ENCODE peak calls at places on chromosomes 2 and 18, in four cellular contexts. E, X, H and K are unnamed samples.

GRCh38 chr18:79401494-79402208 is 5.9 kb downstream of the NFATC1 start:
- DNase-seq in H (no peak), E (no peak), X (no peak), K (no peak)

GRCh38 chr2:65420712-65421431 is 11.5 kb downstream of the SPRED2 start:
- DNase-seq in E (peak; percentile 33), H (no peak), X (peak; percentile 26), K (no peak)

GRCh38 chr2:230941202-230942180 is 16.4 kb upstream of the GPR55 start:
- DNase-seq in X (no peak), E (no peak), H (no peak), K (no peak)

GRCh38 chr2:30336978-30337841 is 105.9 kb downstream of the LBH start:
- DNase-seq in E (no peak), X (no peak), H (no peak), K (no peak)

GRCh38 chr18:22560797-22561196 is 143.1 kb upstream of the CTAGE1 start:
- DNase-seq in H (no peak), E (no peak), X (no peak), K (no peak)

GRCh38 chr2:188983427-188984101 is 9.4 kb downstream of the COL3A1 start:
- DNase-seq in H (no peak), E (no peak), X (no peak), K (no peak)

GRCh38 chr18:8882632-8883408 is 177.5 kb downstream of the MTCL1 start:
- DNase-seq in E (no peak), X (no peak), H (no peak), K (peak; percentile 60)

GRCh38 chr2:149989447-149990063 is 402.0 kb upstream of the MMADHC start:
- DNase-seq in H (no peak), X (peak; percentile 36), E (no peak), K (no peak)

GRCh38 chr2:5673861-5674240 is 18.3 kb upstream of the SOX11 start:
- DNase-seq in H (no peak), X (no peak), E (no peak), K (no peak)

GRCh38 chr2:102313025-102313424 is 1.7 kb downstream of the IL1RL1 start:
- DNase-seq in H (no peak), E (no peak), X (peak; percentile 72), K (no peak)

GRCh38 chr18:58319719-58320118 is 275.7 kb downstream of the NEDD4L start:
- DNase-seq in H (no peak), X (no peak), E (no peak), K (no peak)

GRCh38 chr18:29181151-29181901 is 1004.4 kb upstream of the CDH2 start:
- DNase-seq in H (no peak), E (no peak), X (no peak), K (no peak)

GRCh38 chr2:173806761-173807160 is 158.4 kb downstream of the SP3 start:
- DNase-seq in E (no peak), X (peak; percentile 8), H (no peak), K (no peak)

GRCh38 chr2:235614900-235615712 is 121.3 kb downstream of the AGAP1 start:
- DNase-seq in X (no peak), H (no peak), E (no peak), K (no peak)

GRCh38 chr2:240557808-240558207 is at the start of gene ANKMY1:
- DNase-seq in H (no peak), E (peak; percentile 70), X (peak; percentile 94), K (peak; percentile 82)

GRCh38 chr2:148903946-148904345 is 28.9 kb downstream of the KIF5C start:
- DNase-seq in X (no peak), E (no peak), H (no peak), K (no peak)

GRCh38 chr2:84301717-84302116 is 157.4 kb downstream of the SUCLG1 start:
- DNase-seq in X (no peak), E (no peak), H (no peak), K (no peak)

GRCh38 chr2:101387151-101387807 is at the start of gene CREG2:
- DNase-seq in H (peak; percentile 24), X (peak; percentile 67), E (peak; percentile 59), K (peak; percentile 81)

GRCh38 chr2:7567646-7568045 is 650.4 kb downstream of the RNF144A start:
- DNase-seq in E (no peak), X (no peak), H (no peak), K (no peak)

GRCh38 chr2:17969661-17970060 is 91.2 kb downstream of the KCNS3 start:
- DNase-seq in H (no peak), X (no peak), E (no peak), K (no peak)

GRCh38 chr2:160471950-160472349 is 21.7 kb downstream of the RBMS1 start:
- DNase-seq in H (no peak), E (no peak), X (no peak), K (no peak)

DNA sequence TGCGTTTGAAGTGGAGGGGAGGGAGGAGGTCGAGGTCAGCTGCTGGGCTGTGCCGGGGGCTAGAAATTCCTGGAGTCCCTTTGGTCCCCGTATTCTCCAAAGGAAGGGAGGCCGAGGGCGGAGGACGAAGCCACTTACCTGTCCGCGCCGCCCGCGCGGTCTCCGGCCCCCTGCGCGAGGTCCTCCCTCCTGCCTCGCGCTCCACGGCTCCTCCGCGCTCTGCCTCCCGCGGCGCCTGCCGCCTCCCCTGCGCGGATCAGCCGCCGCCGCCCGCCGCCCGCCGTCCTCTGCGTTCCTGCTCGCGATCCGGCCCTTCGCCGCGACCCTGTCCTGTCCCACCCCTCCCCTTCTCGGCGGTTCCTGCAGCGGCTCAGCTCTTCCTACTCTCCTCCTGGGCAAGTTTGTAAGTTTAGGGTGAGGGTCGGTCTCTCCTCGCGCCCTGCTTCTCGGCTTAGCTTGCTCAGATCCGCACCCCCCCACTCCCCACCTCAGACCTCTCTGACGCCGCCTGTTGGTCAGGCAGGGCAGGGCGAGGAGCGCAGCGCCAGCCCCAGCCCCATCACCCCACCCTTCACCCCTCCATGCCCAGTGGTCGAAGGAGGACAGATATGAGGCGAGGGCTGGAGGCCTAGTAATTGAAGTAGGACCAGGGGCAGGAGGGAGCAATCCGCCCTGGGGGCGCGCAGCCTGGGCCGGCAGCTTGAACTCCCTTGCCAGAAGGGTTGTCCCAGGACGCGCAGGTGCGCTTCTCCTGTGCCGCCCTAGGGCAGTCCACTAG is 9.7 kb upstream of the SKOR2 start:
- DNase-seq in E (no peak), H (no peak), X (no peak), K (no peak)
- TF ChIP-seq CTCF in E (no peak), H (no peak), X (no peak), K (peak; percentile 43)

GRCh38 chr2:344811-345210 is 56.9 kb upstream of the ALKAL2 start:
- DNase-seq in X (no peak), E (no peak), H (no peak), K (no peak)

GRCh38 chr2:341912-342311 is 54.0 kb upstream of the ALKAL2 start:
- DNase-seq in X (no peak), H (no peak), E (no peak), K (no peak)

GRCh38 chr2:343355-343754 is 55.5 kb upstream of the ALKAL2 start:
- DNase-seq in H (no peak), X (no peak), E (no peak), K (no peak)

GRCh38 chr2:336360-336759 is 48.5 kb upstream of the ALKAL2 start:
- DNase-seq in X (no peak), H (no peak), E (no peak), K (no peak)

GRCh38 chr2:341017-341542 is 53.2 kb upstream of the ALKAL2 start:
- DNase-seq in H (no peak), E (no peak), X (no peak), K (no peak)
- TF ChIP-seq CTCF in H (no peak), E (no peak), X (no peak), K (no peak)

DNA sequence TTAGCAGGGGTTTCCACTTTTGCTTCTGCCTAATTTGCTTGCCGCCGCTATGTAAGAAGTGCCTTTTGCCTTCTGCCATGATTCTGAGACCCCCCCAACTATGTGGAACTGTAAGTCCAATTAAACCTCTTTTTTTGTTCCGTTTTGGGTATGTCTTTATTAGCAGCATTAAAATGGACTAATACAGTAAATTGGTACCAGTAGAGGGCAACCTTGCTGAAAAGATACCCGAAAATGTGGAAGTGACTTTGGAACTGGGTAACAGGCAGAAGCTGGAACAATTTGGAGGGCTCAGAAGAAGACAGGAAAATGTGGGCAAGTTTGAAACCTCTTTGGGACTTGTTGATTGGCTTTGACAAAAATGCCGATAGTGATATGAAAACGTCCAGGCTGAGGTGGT is 216.1 kb upstream of the FSIP2 start:
- DNase-seq in H (no peak), X (no peak), E (no peak), K (no peak)
- TF ChIP-seq CTCF in H (no peak), X (no peak), E (no peak), K (no peak)

DNA sequence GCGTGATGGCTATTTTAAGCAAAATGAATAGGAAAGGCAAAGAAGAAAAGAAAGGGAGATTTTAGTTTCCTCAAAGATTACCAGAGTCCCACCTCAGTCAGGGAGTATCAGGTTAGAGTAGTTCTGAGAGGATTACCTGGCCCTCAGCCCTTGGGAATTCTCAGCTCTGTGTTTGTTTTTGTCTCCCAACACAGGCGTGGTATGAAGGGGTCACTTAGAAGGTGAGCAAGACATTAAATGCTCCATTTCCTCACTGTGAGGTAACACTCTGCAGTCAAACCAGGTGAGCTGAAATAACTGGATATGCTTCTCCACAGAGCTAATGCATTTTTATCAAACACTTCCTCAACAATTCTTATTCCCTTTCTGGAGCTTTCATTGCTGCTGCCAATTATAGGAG is 232.2 kb downstream of the IKZF2 start:
- DNase-seq in X (no peak), H (no peak), E (no peak), K (no peak)
- TF ChIP-seq CTCF in X (no peak), H (no peak), E (no peak), K (no peak)

GRCh38 chr2:43228782-43229659 is 2.6 kb upstream of the ZFP36L2 start:
- DNase-seq in E (no peak), H (no peak), X (no peak), K (no peak)

GRCh38 chr2:43227830-43228280 is 1.4 kb upstream of the ZFP36L2 start:
- DNase-seq in X (peak; percentile 76), E (no peak), H (no peak), K (no peak)

GRCh38 chr2:43228341-43228751 is 1.9 kb upstream of the ZFP36L2 start:
- DNase-seq in H (no peak), E (no peak), X (no peak), K (no peak)

GRCh38 chr2:43230981-43231827 is 4.8 kb upstream of the ZFP36L2 start:
- DNase-seq in E (no peak), X (no peak), H (no peak), K (no peak)

DNA sequence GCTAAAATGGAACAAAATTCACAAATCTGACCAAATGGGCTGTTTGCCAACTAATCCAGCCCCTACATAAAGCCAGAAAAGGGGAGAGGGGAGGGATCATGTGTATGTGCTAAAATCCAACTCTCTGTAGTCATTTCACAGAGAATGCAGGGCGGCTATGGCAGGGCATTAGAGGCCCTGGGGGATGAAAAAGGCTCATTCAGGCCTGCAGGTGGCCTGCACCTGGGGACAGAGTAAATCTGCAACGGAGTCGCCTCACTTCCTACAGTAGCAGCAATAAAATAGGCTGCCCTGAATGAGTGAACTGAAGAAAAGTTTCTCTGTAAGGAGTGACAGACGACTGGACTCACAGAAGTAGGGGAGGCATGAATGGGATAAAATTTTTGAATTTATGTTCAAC is 4.1 kb upstream of the ZFP36L2 start:
- DNase-seq in X (no peak), H (no peak), E (no peak), K (no peak)
- TF ChIP-seq CTCF in X (no peak), H (no peak), E (no peak), K (no peak)

DNA sequence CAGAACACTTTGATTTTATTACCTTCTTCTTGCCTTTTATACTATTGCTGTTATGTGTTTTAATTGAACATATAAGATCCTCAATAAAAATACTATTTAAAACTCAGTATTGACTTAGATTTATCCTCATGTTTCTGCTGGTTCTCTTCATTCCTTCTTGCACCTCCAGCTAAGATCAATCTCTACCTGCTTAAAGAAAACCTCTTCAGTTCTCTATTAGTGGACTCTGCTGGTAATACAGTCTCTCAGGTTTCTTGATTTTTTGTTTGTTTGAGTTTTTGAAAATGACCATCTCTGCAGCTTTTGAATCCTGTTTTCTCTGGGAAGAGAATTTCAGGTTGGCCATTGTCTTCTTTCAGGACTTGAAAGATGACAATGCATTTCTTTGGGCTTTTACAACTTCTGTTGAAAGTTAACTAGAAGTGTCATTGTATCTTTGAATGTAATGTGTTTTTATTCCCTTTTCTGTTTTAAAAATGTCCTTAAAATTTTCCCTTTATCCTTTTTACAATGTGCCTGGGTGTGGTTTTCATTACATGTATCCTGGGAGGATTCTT is 29.8 kb upstream of the TMEM131 start:
- DNase-seq in E (no peak), H (no peak), X (no peak), K (no peak)
- TF ChIP-seq CTCF in E (no peak), H (no peak), X (no peak), K (no peak)